ENCODE peak calls at places on chromosomes 2 and 18, in ten cellular contexts. L, K, N, Z, R, A, V, T, E and P are unnamed samples.

GRCh38 chr2:181374741-181375675 is 82.2 kb upstream of the ITGA4 start:
- DNase-seq in N (no peak), L (no peak), K (no peak), E (no peak), V (no peak), Z (no peak), A (no peak), T (no peak), R (no peak), P (no peak)

GRCh38 chr2:171086352-171087290 is 74.1 kb downstream of the TLK1 start:
- DNase-seq in K (peak), R (peak), N (peak), A (peak), Z (no peak), L (peak), V (no peak), T (peak), E (peak), P (no peak)

GRCh38 chr18:63677490-63678225 is 16.0 kb upstream of the SERPINB3 start:
- DNase-seq in L (no peak), R (no peak), V (no peak), E (no peak), Z (no peak), T (no peak), K (no peak), A (peak), N (peak), P (no peak)

GRCh38 chr2:32805104-32806095 is 141.4 kb upstream of the LTBP1 start:
- DNase-seq in L (no peak), A (peak), E (peak), N (peak), T (no peak), R (no peak), K (no peak), V (no peak), Z (no peak), P (no peak)

GRCh38 chr2:232600053-232600773 is 33.2 kb upstream of the EFHD1 start:
- DNase-seq in L (no peak), E (no peak), Z (no peak), N (no peak), A (no peak), T (no peak), R (no peak), K (no peak), V (no peak), P (no peak)

GRCh38 chr18:26479065-26479685 is 69.2 kb downstream of the KCTD1 start:
- DNase-seq in E (no peak), K (no peak), N (no peak), Z (no peak), L (no peak), T (no peak), R (peak), V (no peak), A (no peak), P (no peak)

GRCh38 chr2:235661136-235661535 is 167.3 kb downstream of the AGAP1 start:
- DNase-seq in R (no peak), T (no peak), K (no peak), E (no peak), A (no peak), L (no peak), N (no peak), V (no peak), Z (no peak), P (no peak)

GRCh38 chr2:88671786-88672427 is 19.6 kb upstream of the RPIA start:
- DNase-seq in L (peak), T (peak), V (no peak), K (peak), N (peak), Z (no peak), E (peak), A (peak), R (peak), P (no peak)

GRCh38 chr18:23232331-23232730 is 97.0 kb downstream of the CABLES1 start:
- DNase-seq in N (no peak), V (no peak), Z (no peak), R (no peak), L (peak), T (no peak), E (no peak), K (no peak), A (no peak), P (no peak)

GRCh38 chr2:159584796-159585195 is 31.6 kb downstream of the BAZ2B start:
- DNase-seq in N (no peak), A (no peak), V (no peak), T (no peak), R (no peak), Z (no peak), E (no peak), L (no peak), K (no peak), P (no peak)

GRCh38 chr2:130368786-130369185 is 12.9 kb downstream of the PTPN18 start:
- DNase-seq in Z (no peak), A (no peak), N (no peak), E (no peak), L (no peak), K (no peak), V (no peak), T (no peak), R (no peak), P (no peak)

GRCh38 chr2:10053351-10053750 is 10.0 kb downstream of the KLF11 start:
- DNase-seq in V (no peak), L (no peak), R (no peak), A (no peak), E (no peak), Z (no peak), T (no peak), N (no peak), K (no peak), P (no peak)

GRCh38 chr2:235083822-235084221 is 132.0 kb downstream of the SH3BP4 start:
- DNase-seq in T (no peak), A (no peak), K (no peak), N (peak), R (no peak), Z (no peak), L (no peak), V (no peak), E (no peak), P (no peak)

GRCh38 chr2:159891917-159892691 is 94.1 kb upstream of the CD302 start:
- DNase-seq in A (peak), T (peak), R (no peak), K (no peak), Z (peak), N (peak), E (peak), L (no peak), V (no peak), P (no peak)